ENCODE peak calls at places on chromosomes 13 and 19, in seven cellular contexts. One of them, this sample, is unnamed. For H3K27me3 and H3K36me3, the result is how much of the 10 kb centered on the place peaks cover.

GRCh38 chr13:112238436-112238995 is 137.6 kb upstream of the SPACA7 start:
- DNase-seq in pancreas: no peak
- DNase-seq in breast epithelium: no peak
- DNase-seq in GM23248: no peak
- DNase-seq in IMR-90: no peak
- DNase-seq in aorta: peak
- DNase-seq in neural progenitor cell: no peak
- DNase-seq in this sample: no peak

GRCh38 chr13:47144782-47145181 is 247.9 kb upstream of the HTR2A start:
- DNase-seq in pancreas: no peak
- DNase-seq in breast epithelium: no peak
- DNase-seq in GM23248: peak
- DNase-seq in IMR-90: no peak
- DNase-seq in aorta: no peak
- DNase-seq in neural progenitor cell: no peak
- DNase-seq in this sample: no peak

GRCh38 chr19:5618591-5618990 is 4.0 kb downstream of the SAFB2 start:
- DNase-seq in pancreas: no peak
- DNase-seq in breast epithelium: no peak
- DNase-seq in GM23248: no peak
- DNase-seq in IMR-90: no peak
- DNase-seq in aorta: no peak
- DNase-seq in neural progenitor cell: no peak
- DNase-seq in this sample: no peak

GRCh38 chr19:17475541-17476115 is 5.3 kb downstream of the SLC27A1 start:
- DNase-seq in pancreas: no peak
- DNase-seq in breast epithelium: peak
- DNase-seq in GM23248: peak
- DNase-seq in IMR-90: peak
- DNase-seq in aorta: no peak
- DNase-seq in neural progenitor cell: no peak
- DNase-seq in this sample: no peak

GRCh38 chr19:19642506-19643157 is 825 bp downstream of the GMIP start:
- DNase-seq in pancreas: no peak
- DNase-seq in breast epithelium: no peak
- DNase-seq in GM23248: peak
- DNase-seq in IMR-90: no peak
- DNase-seq in aorta: no peak
- DNase-seq in neural progenitor cell: peak
- DNase-seq in this sample: no peak

GRCh38 chr19:15262011-15262410 is 29.8 kb upstream of the EPHX3 start:
- DNase-seq in pancreas: peak
- DNase-seq in breast epithelium: no peak
- DNase-seq in GM23248: no peak
- DNase-seq in IMR-90: no peak
- DNase-seq in aorta: no peak
- DNase-seq in neural progenitor cell: no peak
- DNase-seq in this sample: no peak

GRCh38 chr13:39918837-39919236 is 263.4 kb downstream of the COG6 start:
- DNase-seq in pancreas: no peak
- DNase-seq in breast epithelium: no peak
- DNase-seq in GM23248: peak
- DNase-seq in IMR-90: no peak
- DNase-seq in aorta: no peak
- DNase-seq in neural progenitor cell: no peak
- DNase-seq in this sample: no peak

GRCh38 chr19:4687396-4687795 is 17.3 kb upstream of the MYDGF start:
- DNase-seq in pancreas: no peak
- DNase-seq in breast epithelium: no peak
- DNase-seq in GM23248: no peak
- DNase-seq in IMR-90: no peak
- DNase-seq in aorta: no peak
- DNase-seq in neural progenitor cell: no peak
- DNase-seq in this sample: no peak

GRCh38 chr19:5130371-5131030 is 161.6 kb downstream of the KDM4B start:
- DNase-seq in pancreas: no peak
- DNase-seq in breast epithelium: no peak
- DNase-seq in GM23248: no peak
- DNase-seq in IMR-90: no peak
- DNase-seq in aorta: no peak
- DNase-seq in neural progenitor cell: no peak
- DNase-seq in this sample: no peak

GRCh38 chr13:107835339-107836018 is 379.9 kb downstream of the LIG4 start:
- DNase-seq in pancreas: no peak
- DNase-seq in breast epithelium: no peak
- DNase-seq in GM23248: peak
- DNase-seq in IMR-90: peak
- DNase-seq in aorta: no peak
- DNase-seq in neural progenitor cell: no peak
- DNase-seq in this sample: no peak

GRCh38 chr13:51919531-51919930 is 57.8 kb downstream of the CCDC70 start:
- DNase-seq in pancreas: no peak
- DNase-seq in breast epithelium: no peak
- DNase-seq in GM23248: no peak
- DNase-seq in IMR-90: no peak
- DNase-seq in aorta: no peak
- DNase-seq in neural progenitor cell: no peak
- DNase-seq in this sample: no peak

GRCh38 chr13:59494560-59494970 is 669.2 kb downstream of the DIAPH3 start:
- DNase-seq in pancreas: no peak
- DNase-seq in breast epithelium: no peak
- DNase-seq in GM23248: peak
- DNase-seq in IMR-90: peak
- DNase-seq in aorta: no peak
- DNase-seq in neural progenitor cell: no peak
- DNase-seq in this sample: no peak

GRCh38 chr13:108915095-108915633 is 285.8 kb downstream of the MYO16 start:
- DNase-seq in pancreas: no peak
- DNase-seq in breast epithelium: no peak
- DNase-seq in GM23248: peak
- DNase-seq in IMR-90: peak
- DNase-seq in aorta: no peak
- DNase-seq in neural progenitor cell: no peak
- DNase-seq in this sample: no peak

GRCh38 chr13:90258129-90258528 is 1089.4 kb upstream of the MIR17HG start:
- DNase-seq in pancreas: no peak
- DNase-seq in breast epithelium: no peak
- DNase-seq in GM23248: no peak
- DNase-seq in IMR-90: no peak
- DNase-seq in aorta: no peak
- DNase-seq in neural progenitor cell: no peak
- DNase-seq in this sample: no peak

GRCh38 chr19:34676697-34677385 is at the start of gene SCGB2B2:
- DNase-seq in pancreas: no peak
- DNase-seq in breast epithelium: no peak
- DNase-seq in GM23248: no peak
- DNase-seq in IMR-90: no peak
- DNase-seq in aorta: no peak
- DNase-seq in neural progenitor cell: no peak
- DNase-seq in this sample: no peak

GRCh38 chr13:75236774-75237173 is 245.2 kb downstream of the TBC1D4 start:
- DNase-seq in pancreas: no peak
- DNase-seq in breast epithelium: no peak
- DNase-seq in GM23248: peak
- DNase-seq in IMR-90: no peak
- DNase-seq in aorta: no peak
- DNase-seq in neural progenitor cell: no peak
- DNase-seq in this sample: no peak

GRCh38 chr19:13212759-13213330 is 62.6 kb downstream of the IER2 start:
- DNase-seq in pancreas: peak
- DNase-seq in breast epithelium: peak
- DNase-seq in GM23248: peak
- DNase-seq in IMR-90: peak
- DNase-seq in aorta: peak
- DNase-seq in neural progenitor cell: peak
- DNase-seq in this sample: peak

GRCh38 chr13:70188567-70188966 is 80.3 kb upstream of the KLHL1 start:
- DNase-seq in pancreas: no peak
- DNase-seq in breast epithelium: no peak
- DNase-seq in GM23248: no peak
- DNase-seq in IMR-90: no peak
- DNase-seq in aorta: no peak
- DNase-seq in neural progenitor cell: no peak
- DNase-seq in this sample: no peak

GRCh38 chr13:107553838-107554237 is 661.5 kb downstream of the LIG4 start:
- DNase-seq in pancreas: no peak
- DNase-seq in breast epithelium: no peak
- DNase-seq in GM23248: peak
- DNase-seq in IMR-90: peak
- DNase-seq in aorta: no peak
- DNase-seq in neural progenitor cell: peak
- DNase-seq in this sample: no peak

GRCh38 chr13:43159007-43159406 is 135.6 kb downstream of the DNAJC15 start:
- DNase-seq in pancreas: no peak
- DNase-seq in breast epithelium: no peak
- DNase-seq in GM23248: peak
- DNase-seq in IMR-90: peak
- DNase-seq in aorta: no peak
- DNase-seq in neural progenitor cell: no peak
- DNase-seq in this sample: peak

GRCh38 chr19:41691268-41691970 is 3.3 kb upstream of the CEACAM7 start:
- DNase-seq in pancreas: no peak
- DNase-seq in breast epithelium: no peak
- DNase-seq in GM23248: peak
- DNase-seq in IMR-90: no peak
- DNase-seq in aorta: peak
- DNase-seq in neural progenitor cell: no peak
- DNase-seq in this sample: peak

GRCh38 chr13:49530452-49530851 is 34.7 kb downstream of the PHF11 start:
- DNase-seq in pancreas: no peak
- DNase-seq in breast epithelium: no peak
- DNase-seq in GM23248: no peak
- DNase-seq in IMR-90: no peak
- DNase-seq in aorta: no peak
- DNase-seq in neural progenitor cell: no peak
- DNase-seq in this sample: no peak
- H3K4me3 ChIP-seq in pancreas: no peak
- H3K4me3 ChIP-seq in breast epithelium: no peak
- H3K4me3 ChIP-seq in GM23248: no peak
- H3K4me3 ChIP-seq in IMR-90: no peak
- H3K4me3 ChIP-seq in aorta: no peak
- H3K4me3 ChIP-seq in neural progenitor cell: no peak
- H3K4me3 ChIP-seq in this sample: no peak

GRCh38 chr19:1720237-1720636 is 33.1 kb upstream of the ONECUT3 start:
- DNase-seq in pancreas: no peak
- DNase-seq in breast epithelium: no peak
- DNase-seq in GM23248: no peak
- DNase-seq in IMR-90: no peak
- DNase-seq in aorta: no peak
- DNase-seq in neural progenitor cell: no peak
- DNase-seq in this sample: peak
- H3K27me3 ChIP-seq in pancreas: under half
- H3K27me3 ChIP-seq in breast epithelium: half or more
- H3K27me3 ChIP-seq in GM23248: under half
- H3K27me3 ChIP-seq in IMR-90: half or more
- H3K27me3 ChIP-seq in aorta: under half
- H3K27me3 ChIP-seq in neural progenitor cell: half or more
- H3K27me3 ChIP-seq in this sample: under half

GRCh38 chr19:28324275-28325060 is 888.5 kb downstream of the UQCRFS1 start:
- DNase-seq in pancreas: no peak
- DNase-seq in breast epithelium: no peak
- DNase-seq in GM23248: no peak
- DNase-seq in IMR-90: no peak
- DNase-seq in aorta: no peak
- DNase-seq in neural progenitor cell: peak
- DNase-seq in this sample: no peak
- H3K36me3 ChIP-seq in pancreas: under half
- H3K36me3 ChIP-seq in breast epithelium: under half
- H3K36me3 ChIP-seq in GM23248: under half
- H3K36me3 ChIP-seq in IMR-90: under half
- H3K36me3 ChIP-seq in aorta: under half
- H3K36me3 ChIP-seq in neural progenitor cell: under half
- H3K36me3 ChIP-seq in this sample: under half

DNA sequence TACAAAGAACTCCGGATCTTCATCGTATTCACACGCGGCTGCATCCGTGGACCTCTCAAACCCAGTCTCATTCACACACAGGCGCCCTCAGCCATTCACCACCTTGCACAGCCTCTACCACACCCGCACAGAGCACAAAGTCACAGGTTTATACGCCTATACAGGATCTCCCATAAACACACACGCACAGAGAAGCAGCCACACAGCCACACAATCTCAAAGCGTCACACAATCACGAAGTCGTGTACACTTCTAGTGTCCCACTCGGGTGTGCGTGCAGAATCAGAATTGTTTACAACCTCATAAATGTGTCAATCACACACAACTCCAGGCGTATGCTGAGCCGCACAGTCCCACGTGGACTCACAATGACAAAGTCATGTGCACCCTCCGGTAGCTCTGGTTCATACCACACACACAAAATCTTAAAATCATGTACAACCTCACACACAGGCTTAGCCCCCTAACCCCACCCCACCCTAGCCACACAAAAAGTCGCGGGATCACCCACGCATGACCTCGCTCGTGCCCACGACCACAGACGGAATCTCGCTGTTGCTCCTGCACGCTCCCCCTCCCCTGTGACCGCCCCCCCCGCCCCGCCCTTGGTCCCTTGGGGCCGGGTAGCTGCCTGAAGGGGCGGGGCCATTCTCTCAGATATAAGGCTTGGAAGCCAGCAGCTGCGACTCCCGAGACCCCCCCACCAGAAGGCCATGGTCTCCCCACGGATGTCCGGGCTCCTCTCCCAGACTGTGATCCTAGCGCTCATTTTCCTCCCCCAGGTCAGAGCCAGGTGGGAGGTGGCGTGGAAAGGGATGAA is at the start of gene DLL3:
- DNase-seq in pancreas: no peak
- DNase-seq in breast epithelium: no peak
- DNase-seq in GM23248: peak
- DNase-seq in IMR-90: peak
- DNase-seq in aorta: no peak
- DNase-seq in neural progenitor cell: peak
- DNase-seq in this sample: peak
- H3K4me3 ChIP-seq in pancreas: no peak
- H3K4me3 ChIP-seq in breast epithelium: no peak
- H3K4me3 ChIP-seq in GM23248: peak
- H3K4me3 ChIP-seq in IMR-90: peak
- H3K4me3 ChIP-seq in aorta: no peak
- H3K4me3 ChIP-seq in neural progenitor cell: peak
- H3K4me3 ChIP-seq in this sample: peak

DNA sequence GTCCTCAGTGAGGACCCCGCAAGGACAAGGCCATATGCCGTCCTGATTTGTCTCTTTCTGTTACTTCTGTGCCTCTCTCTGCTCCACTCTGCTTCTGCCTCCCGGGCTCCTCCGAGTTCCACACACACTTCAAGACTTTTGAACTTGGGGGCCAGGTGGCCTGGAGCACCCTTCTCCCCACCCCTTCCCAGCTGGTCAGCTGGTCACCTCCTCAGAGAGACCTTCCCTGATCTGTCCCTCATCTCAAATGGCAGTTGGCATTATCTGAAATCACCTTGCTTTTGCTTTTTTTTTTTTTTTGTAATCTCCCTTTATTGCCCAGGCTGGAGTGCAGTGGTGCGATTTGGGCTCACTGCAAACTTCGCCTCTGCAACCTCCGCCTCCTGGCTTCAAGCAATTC is 2.2 kb upstream of the S1PR5 start:
- DNase-seq in pancreas: no peak
- DNase-seq in breast epithelium: no peak
- DNase-seq in GM23248: no peak
- DNase-seq in IMR-90: no peak
- DNase-seq in aorta: no peak
- DNase-seq in neural progenitor cell: no peak
- DNase-seq in this sample: no peak
- H3K27me3 ChIP-seq in pancreas: under half
- H3K27me3 ChIP-seq in breast epithelium: under half
- H3K27me3 ChIP-seq in GM23248: under half
- H3K27me3 ChIP-seq in IMR-90: under half
- H3K27me3 ChIP-seq in aorta: under half
- H3K27me3 ChIP-seq in neural progenitor cell: half or more
- H3K27me3 ChIP-seq in this sample: under half

GRCh38 chr19:45615795-45616708 is 14.0 kb upstream of the GPR4 start:
- DNase-seq in pancreas: peak
- DNase-seq in breast epithelium: no peak
- DNase-seq in GM23248: peak
- DNase-seq in IMR-90: peak
- DNase-seq in aorta: peak
- DNase-seq in neural progenitor cell: peak
- DNase-seq in this sample: peak
- H3K36me3 ChIP-seq in pancreas: under half
- H3K36me3 ChIP-seq in breast epithelium: under half
- H3K36me3 ChIP-seq in GM23248: under half
- H3K36me3 ChIP-seq in IMR-90: under half
- H3K36me3 ChIP-seq in aorta: under half
- H3K36me3 ChIP-seq in neural progenitor cell: under half
- H3K36me3 ChIP-seq in this sample: under half